ENCODE peak calls at places on chromosomes 4 and X, in four cellular contexts. A is fibroblast of pulmonary artery, I is GM06990, S is GM13977. D is an unnamed sample.

GRCh38 chrX:2478546-2479419 is 22.0 kb downstream of the DHRSX start:
- DNase-seq in A (no peak), S (no peak), I (no peak), D (no peak)

GRCh38 chr4:8702020-8702495 is 109.5 kb downstream of the CPZ start:
- DNase-seq in I (no peak), S (no peak), A (no peak), D (no peak)

GRCh38 chr4:99205104-99205979 is 13.7 kb downstream of the ADH6 start:
- DNase-seq in I (no peak), S (no peak), A (peak; percentile 65), D (no peak)

GRCh38 chr4:1082215-1083182 is 30.9 kb downstream of the RNF212 start:
- DNase-seq in I (no peak), A (peak; percentile 78), S (no peak), D (peak; percentile 58)

GRCh38 chrX:53088136-53088974 is 5.6 kb upstream of the KANTR start:
- DNase-seq in S (peak; percentile 80), I (peak; percentile 61), A (peak; percentile 86), D (peak; percentile 62)

GRCh38 chr4:42671431-42672194 is 14.7 kb upstream of the ATP8A1 start:
- DNase-seq in I (no peak), A (no peak), S (no peak), D (no peak)

GRCh38 chr4:182478475-182478874 is 235.3 kb downstream of the TENM3 start:
- DNase-seq in I (no peak), S (peak; percentile 33), A (peak; percentile 65), D (peak; percentile 74)

GRCh38 chrX:47078129-47079043 is at the start of gene RGN:
- DNase-seq in I (no peak), S (no peak), A (no peak), D (no peak)

GRCh38 chr4:3220586-3221494 is 28.1 kb upstream of the MSANTD1 start:
- DNase-seq in A (no peak), I (no peak), S (no peak), D (no peak)

GRCh38 chr4:7861440-7861881 is 78.2 kb downstream of the AFAP1 start:
- DNase-seq in A (peak; percentile 96), I (no peak), S (no peak), D (peak; percentile 93)

GRCh38 chrX:130013661-130014060 is 31.2 kb downstream of the BCORL1 start:
- DNase-seq in S (no peak), I (no peak), A (no peak), D (no peak)

GRCh38 chrX:134999469-134999868 is 8.7 kb downstream of the SMIM10 start:
- DNase-seq in A (peak; percentile 77), S (peak; percentile 51), I (no peak), D (peak; percentile 61)

GRCh38 chr4:101647710-101648034 is 142.9 kb upstream of the BANK1 start:
- DNase-seq in S (no peak), A (no peak), I (no peak), D (no peak)

GRCh38 chr4:163492951-163493504 is 1.5 kb upstream of the TMA16 start:
- DNase-seq in I (no peak), S (no peak), A (no peak), D (no peak)

GRCh38 chr4:2046031-2046961 is 12.8 kb upstream of the NAT8L start:
- DNase-seq in S (no peak), A (no peak), I (no peak), D (no peak)

GRCh38 chr4:139177049-139177887 is at the start of gene ELF2:
- DNase-seq in A (peak; percentile 87), I (peak; percentile 79), S (peak; percentile 93), D (peak; percentile 74)

GRCh38 chrX:73447311-73447794 is 500 bp downstream of the CDX4 start:
- DNase-seq in I (no peak), A (no peak), S (no peak), D (no peak)

GRCh38 chr4:71009796-71010588 is 16.5 kb downstream of the DCK start:
- DNase-seq in S (peak; percentile 43), A (peak; percentile 71), I (no peak), D (no peak)

GRCh38 chr4:16893141-16893571 is 5.3 kb downstream of the LDB2 start:
- DNase-seq in I (no peak), A (peak; percentile 18), S (no peak), D (no peak)

GRCh38 chrX:71541546-71542022 is 8.7 kb downstream of the OGT start:
- DNase-seq in I (no peak), S (no peak), A (peak; percentile 77), D (peak; percentile 64)

GRCh38 chrX:18983711-18984380 is at the start of gene PHKA2:
- DNase-seq in S (peak; percentile 13), I (no peak), A (peak; percentile 53), D (peak; percentile 18)

GRCh38 chr4:25258980-25259578 is 25.2 kb downstream of the PI4K2B start:
- DNase-seq in A (peak; percentile 37), S (no peak), I (no peak), D (peak; percentile 8)

GRCh38 chrX:3516051-3516541 is 169.6 kb upstream of the MXRA5 start:
- DNase-seq in A (peak; percentile 70), I (no peak), S (no peak), D (peak; percentile 79)

GRCh38 chr4:173360587-173361221 is 10.1 kb upstream of the SAP30 start:
- DNase-seq in I (no peak), S (no peak), A (peak; percentile 45), D (peak; percentile 10)

GRCh38 chrX:31350808-31351074 is 278.9 kb upstream of the FTHL17 start:
- DNase-seq in A (no peak), I (no peak), S (no peak), D (no peak)

GRCh38 chr4:128582319-128582948 is 227.1 kb upstream of the JADE1 start:
- DNase-seq in I (no peak), A (peak; percentile 32), S (no peak), D (no peak)

GRCh38 chr4:1939664-1940509 is 68.7 kb downstream of the NSD2 start:
- DNase-seq in I (no peak), S (no peak), A (peak; percentile 86), D (peak; percentile 76)

GRCh38 chr4:110442309-110442708 is 33.6 kb upstream of the ENPEP start:
- DNase-seq in I (no peak), S (no peak), A (no peak), D (no peak)

GRCh38 chr4:155787113-155787710 is 28.4 kb downstream of the GUCY1B1 start:
- DNase-seq in S (peak; percentile 63), I (peak; percentile 6), A (peak; percentile 78), D (peak; percentile 53)

GRCh38 chrX:43676960-43677582 is 21.0 kb downstream of the MAOA start:
- DNase-seq in I (no peak), S (no peak), A (peak; percentile 76), D (no peak)

GRCh38 chr4:20622701-20623100 is 77.6 kb upstream of the PACRGL start:
- DNase-seq in I (no peak), A (no peak), S (no peak), D (no peak)

GRCh38 chrX:11952176-11952720 is 186.0 kb upstream of the FRMPD4 start:
- DNase-seq in I (no peak), S (no peak), A (peak; percentile 54), D (no peak)

GRCh38 chrX:48558270-48558669 is 16.0 kb upstream of the RBM3 start:
- DNase-seq in A (peak; percentile 90), I (no peak), S (no peak), D (peak; percentile 82)

DNA sequence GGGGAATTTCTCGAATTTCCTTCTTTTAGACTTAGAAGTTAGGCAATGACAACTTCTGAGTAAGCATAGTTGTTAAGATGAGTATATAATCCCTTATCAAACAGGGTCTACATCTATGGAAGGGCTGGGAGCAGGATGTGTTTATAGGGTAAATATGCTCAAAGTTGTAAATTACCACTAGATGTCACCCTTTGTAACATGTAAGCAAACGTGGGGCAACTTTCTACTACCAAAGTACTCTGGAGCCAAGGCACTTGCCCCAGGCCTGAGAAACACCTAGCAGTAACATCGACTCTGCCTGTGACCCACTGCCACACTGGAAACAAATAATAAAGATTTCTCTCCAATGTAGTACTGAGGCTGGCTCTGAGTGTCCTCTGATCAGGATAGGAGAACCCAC is 444.6 kb downstream of the IQCM start:
- DNase-seq in A (peak; percentile 83), S (peak; percentile 25), I (no peak), D (peak; percentile 40)
- TF ChIP-seq CTCF in A (peak; percentile 55), S (peak; percentile 45), I (peak; percentile 40), D (peak; percentile 77)

GRCh38 chrX:15567886-15568616 is 32.7 kb downstream of the ACE2 start:
- DNase-seq in S (no peak), I (no peak), A (peak; percentile 51), D (no peak)
- TF ChIP-seq CTCF in S (no peak), I (peak; percentile 15), A (peak; percentile 62), D (peak; percentile 21)

DNA sequence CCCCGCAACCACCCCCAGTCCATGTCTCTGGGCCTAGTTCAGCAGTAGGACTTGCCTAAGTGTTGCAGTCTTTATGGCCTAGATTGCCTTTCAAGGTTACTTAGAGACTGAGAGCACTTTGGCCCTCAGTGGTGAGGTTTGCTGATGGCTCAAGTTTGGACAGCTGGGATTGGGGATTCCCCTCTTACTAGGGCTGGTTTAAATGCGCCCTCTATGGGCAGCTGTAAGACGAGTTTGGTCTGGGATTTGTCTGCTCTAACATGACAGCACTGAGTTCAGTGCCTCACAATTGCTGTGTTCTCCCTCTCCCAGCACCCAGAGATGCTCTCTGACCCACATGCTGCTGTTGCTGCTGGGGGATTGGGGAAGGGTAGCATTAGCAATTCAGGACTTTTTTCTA is 23.1 kb downstream of the DACH2 start:
- DNase-seq in I (no peak), S (no peak), A (peak; percentile 6), D (peak; percentile 30)
- TF ChIP-seq CTCF in I (peak; percentile 54), S (peak; percentile 61), A (no peak), D (peak; percentile 67)

GRCh38 chrX:28659269-28659668 is 72.0 kb downstream of the IL1RAPL1 start:
- DNase-seq in A (no peak), I (no peak), S (no peak), D (no peak)
- TF ChIP-seq CTCF in A (no peak), I (peak; percentile 58), S (peak; percentile 40), D (no peak)

GRCh38 chr4:152957437-152958185 is 21.5 kb downstream of the FHDC1 start:
- DNase-seq in S (no peak), I (no peak), A (no peak), D (no peak)
- TF ChIP-seq CTCF in S (no peak), I (no peak), A (peak; percentile 17), D (no peak)

D was measured in HFFc6.